ENCODE peak calls at places on chromosomes 11 and 22, in nine cellular contexts. H is breast epithelium, X is uterus, L is transverse colon, Y is ovary, A is esophagus muscularis mucosa, T is lower leg skin, D is adrenal gland, M is tibial nerve. F is an unnamed sample.

GRCh38 chr11:68780829-68781228 is 29.5 kb upstream of the TESMIN start:
- DNase-seq in L (peak; percentile 39), H (no peak), M (no peak), X (no peak), T (no peak), A (no peak), D (peak; percentile 76), Y (no peak), F (peak; percentile 85)

GRCh38 chr22:32828150-32828549 is 26.6 kb downstream of the TIMP3 start:
- DNase-seq in M (no peak), T (no peak), H (peak; percentile 15), Y (no peak), A (no peak), X (no peak), L (no peak), D (no peak), F (no peak)

GRCh38 chr11:2641623-2642022 is 58.2 kb downstream of the KCNQ1OT1 start:
- DNase-seq in D (no peak), Y (no peak), H (no peak), A (no peak), M (no peak), X (no peak), L (no peak), T (no peak), F (no peak)

GRCh38 chr11:20035701-20036601 is 124.3 kb downstream of the DBX1 start:
- DNase-seq in T (no peak), A (no peak), X (no peak), L (no peak), Y (no peak), H (no peak), M (peak; percentile 29), D (peak; percentile 41), F (no peak)

GRCh38 chr11:1823376-1824220 is 11.2 kb upstream of the SYT8 start:
- DNase-seq in H (peak; percentile 37), L (no peak), Y (no peak), A (no peak), T (no peak), M (no peak), X (no peak), D (no peak), F (no peak)

GRCh38 chr11:84372366-84372765 is 1086.2 kb upstream of the CCDC90B start:
- DNase-seq in M (no peak), L (no peak), T (no peak), H (no peak), A (no peak), D (no peak), X (no peak), Y (no peak), F (no peak)

GRCh38 chr22:25488244-25489020 is 76.0 kb upstream of the GRK3 start:
- DNase-seq in A (no peak), D (peak; percentile 84), X (peak; percentile 56), Y (peak; percentile 69), L (peak; percentile 41), T (no peak), H (peak; percentile 68), M (peak; percentile 17), F (peak; percentile 84)

GRCh38 chr11:72328366-72329224 is 84.6 kb upstream of the PHOX2A start:
- DNase-seq in L (no peak), A (no peak), X (peak; percentile 29), T (no peak), M (no peak), D (no peak), H (no peak), Y (peak; percentile 14), F (no peak)

GRCh38 chr11:112206071-112206470 is 20.2 kb upstream of the PTS start:
- DNase-seq in T (no peak), H (no peak), M (no peak), D (no peak), X (no peak), A (no peak), Y (no peak), L (no peak), F (no peak)

GRCh38 chr22:44380716-44381500 is 68.2 kb upstream of the SHISAL1 start:
- DNase-seq in A (no peak), X (no peak), M (no peak), L (no peak), H (no peak), T (no peak), Y (no peak), D (no peak), F (no peak)

GRCh38 chr11:83819936-83820549 is 533.9 kb upstream of the CCDC90B start:
- DNase-seq in A (no peak), H (no peak), T (no peak), X (no peak), D (no peak), L (no peak), M (no peak), Y (no peak), F (peak; percentile 37)

GRCh38 chr11:125201525-125202121 is 37.1 kb downstream of the PKNOX2 start:
- DNase-seq in H (no peak), L (no peak), M (no peak), Y (peak; percentile 46), X (peak; percentile 56), A (no peak), D (no peak), T (no peak), F (no peak)

GRCh38 chr11:10261821-10262220 is 32.2 kb downstream of the SBF2 start:
- DNase-seq in L (no peak), Y (no peak), M (no peak), X (no peak), H (no peak), T (no peak), D (no peak), A (no peak), F (no peak)

GRCh38 chr11:89119426-89119825 is 53.6 kb upstream of the GRM5 start:
- DNase-seq in X (no peak), H (no peak), D (no peak), M (no peak), L (no peak), A (no peak), Y (no peak), T (no peak), F (no peak)

GRCh38 chr11:105189586-105189985 is 50.0 kb upstream of the CARD18 start:
- DNase-seq in A (no peak), L (no peak), Y (no peak), M (no peak), T (no peak), H (no peak), D (no peak), X (no peak), F (peak; percentile 20)

GRCh38 chr11:83120328-83120727 is 36.6 kb upstream of the PCF11 start:
- DNase-seq in A (no peak), Y (no peak), D (no peak), X (no peak), M (no peak), L (no peak), H (no peak), T (no peak), F (no peak)

GRCh38 chr11:6636480-6636879 is 17.3 kb upstream of the TPP1 start:
- DNase-seq in M (no peak), Y (no peak), X (no peak), L (no peak), A (no peak), D (no peak), H (no peak), T (no peak), F (no peak)

GRCh38 chr11:6637871-6638270 is 17.7 kb downstream of the DCHS1 start:
- DNase-seq in T (no peak), H (no peak), M (no peak), L (no peak), Y (peak; percentile 53), D (no peak), A (no peak), X (peak; percentile 67), F (peak; percentile 59)

GRCh38 chr11:6633422-6634408 is 14.5 kb upstream of the TPP1 start:
- DNase-seq in H (no peak), X (no peak), T (no peak), A (no peak), L (no peak), Y (no peak), M (no peak), D (no peak), F (no peak)

GRCh38 chr11:6634534-6634933 is 15.3 kb upstream of the TPP1 start:
- DNase-seq in H (no peak), T (no peak), A (no peak), D (no peak), M (no peak), X (no peak), Y (no peak), L (no peak), F (no peak)

DNA sequence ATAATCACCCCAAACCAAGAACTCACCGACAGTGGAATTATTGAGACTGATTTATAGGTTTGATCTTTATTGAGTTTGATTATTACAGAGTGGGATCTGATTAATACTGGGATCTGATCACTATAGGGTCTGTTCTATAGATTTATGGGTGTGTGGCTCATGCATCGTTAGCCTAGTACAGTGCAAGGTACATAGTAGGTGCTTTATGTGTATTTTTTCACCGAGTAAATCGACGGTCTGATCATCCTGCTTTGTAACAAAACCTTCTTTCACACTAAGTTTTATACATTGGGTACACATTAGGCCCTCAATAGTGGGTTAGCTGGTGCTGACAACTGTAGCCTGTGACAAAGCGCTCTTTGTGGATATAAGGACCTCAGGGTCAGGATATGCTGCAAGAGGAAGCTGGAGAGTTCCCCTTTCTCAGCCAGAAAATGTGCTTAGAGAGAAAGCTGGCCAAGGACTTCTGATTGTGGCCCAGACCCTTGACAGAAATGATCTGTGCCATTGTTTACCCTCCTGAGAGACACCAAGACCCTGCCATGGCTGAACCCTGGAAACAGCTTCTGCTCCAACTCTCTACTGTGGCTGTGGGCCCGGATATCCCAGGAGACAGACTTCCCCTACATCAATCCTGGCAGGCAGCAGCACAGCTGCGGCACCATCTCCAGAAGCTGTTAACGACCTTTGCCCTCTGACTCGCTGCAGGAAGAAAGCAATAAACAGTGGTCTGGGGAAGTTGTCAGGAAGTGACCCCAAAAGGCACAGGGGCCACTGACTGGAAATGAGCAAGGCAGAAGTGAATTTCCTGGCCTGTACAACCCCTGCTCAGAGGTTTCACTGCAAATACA is 16.1 kb upstream of the TPP1 start:
- DNase-seq in Y (peak; percentile 55), M (no peak), X (peak; percentile 65), D (peak; percentile 72), L (peak; percentile 49), T (no peak), H (no peak), A (no peak), F (no peak)
- TF ChIP-seq POLR2A in Y (no peak), M (no peak), X (no peak), D (no peak), L (no peak), T (no peak), H (no peak), A (no peak), F (no peak)

GRCh38 chr11:76700177-76701100 is 29.9 kb upstream of the LRRC32 start:
- DNase-seq in X (peak; percentile 65), T (peak; percentile 79), A (no peak), D (peak; percentile 88), Y (peak; percentile 44), H (no peak), L (no peak), M (no peak), F (no peak)
- TF ChIP-seq CTCF in X (no peak), T (no peak), A (no peak), D (no peak), Y (no peak), H (no peak), L (no peak), M (no peak), F (no peak)

GRCh38 chr22:23152238-23153114 is 7.2 kb downstream of the RAB36 start:
- DNase-seq in D (no peak), Y (no peak), A (no peak), H (no peak), T (no peak), L (no peak), M (no peak), X (no peak), F (no peak)
- TF ChIP-seq POLR2A in D (no peak), Y (no peak), A (no peak), H (no peak), T (no peak), L (no peak), M (no peak), X (no peak), F (no peak)

GRCh38 chr22:23521442-23522113 is 58.5 kb downstream of the IGLL1 start:
- DNase-seq in T (peak; percentile 78), D (peak; percentile 93), M (peak; percentile 88), Y (peak; percentile 94), A (peak; percentile 95), L (peak; percentile 92), X (peak; percentile 83), H (peak; percentile 94), F (peak; percentile 96)
- TF ChIP-seq CTCF in T (no peak), D (no peak), M (no peak), Y (no peak), A (peak; percentile 23), L (no peak), X (no peak), H (no peak), F (peak; percentile 25)

F was measured in testis.